ENCODE peak calls at places on chromosomes 6 and 20, in four cellular contexts. One of them, this sample, is unnamed.

GRCh38 chr6:35735452-35735851 is 1.4 kb upstream of the ARMC12 start:
- DNase-seq in IMR-90: no peak
- DNase-seq in K562: no peak
- DNase-seq in endothelial cell of umbilical vein: no peak
- DNase-seq in this sample: no peak

GRCh38 chr20:56171087-56172012 is 77.2 kb upstream of the MC3R start:
- DNase-seq in K562: no peak
- DNase-seq in IMR-90: no peak
- DNase-seq in endothelial cell of umbilical vein: no peak
- DNase-seq in this sample: no peak

GRCh38 chr6:28380381-28380780 is 19.2 kb downstream of the ZSCAN12 start:
- DNase-seq in IMR-90: no peak
- DNase-seq in endothelial cell of umbilical vein: no peak
- DNase-seq in K562: no peak
- DNase-seq in this sample: no peak

GRCh38 chr20:39960522-39961420 is 728.3 kb downstream of the MAFB start:
- DNase-seq in endothelial cell of umbilical vein: no peak
- DNase-seq in K562: no peak
- DNase-seq in IMR-90: no peak
- DNase-seq in this sample: no peak

GRCh38 chr20:45014671-45015415 is 48.5 kb downstream of the STK4 start:
- DNase-seq in K562: no peak
- DNase-seq in endothelial cell of umbilical vein: no peak
- DNase-seq in IMR-90: peak; percentile 12
- DNase-seq in this sample: peak; percentile 48

GRCh38 chr20:56426026-56426425 is 14.0 kb downstream of the CASS4 start:
- DNase-seq in IMR-90: no peak
- DNase-seq in K562: no peak
- DNase-seq in endothelial cell of umbilical vein: no peak
- DNase-seq in this sample: no peak

GRCh38 chr20:31966991-31967655 is 828 bp upstream of the XKR7 start:
- DNase-seq in K562: no peak
- DNase-seq in endothelial cell of umbilical vein: no peak
- DNase-seq in IMR-90: no peak
- DNase-seq in this sample: no peak

GRCh38 chr6:12598919-12599318 is 117.6 kb upstream of the PHACTR1 start:
- DNase-seq in endothelial cell of umbilical vein: no peak
- DNase-seq in IMR-90: no peak
- DNase-seq in K562: no peak
- DNase-seq in this sample: no peak

GRCh38 chr6:31977816-31978431 is 3.9 kb upstream of the C4A start:
- DNase-seq in IMR-90: no peak
- DNase-seq in endothelial cell of umbilical vein: no peak
- DNase-seq in K562: no peak
- DNase-seq in this sample: no peak

GRCh38 chr6:37954791-37955190 is 135.3 kb downstream of the ZFAND3 start:
- DNase-seq in IMR-90: no peak
- DNase-seq in K562: no peak
- DNase-seq in endothelial cell of umbilical vein: no peak
- DNase-seq in this sample: no peak

GRCh38 chr6:31792090-31792374 is 3.5 kb downstream of the VARS1 start:
- DNase-seq in endothelial cell of umbilical vein: no peak
- DNase-seq in IMR-90: no peak
- DNase-seq in K562: no peak
- DNase-seq in this sample: no peak

GRCh38 chr20:58514321-58515239 is 619 bp downstream of the APCDD1L start:
- DNase-seq in endothelial cell of umbilical vein: no peak
- DNase-seq in K562: no peak
- DNase-seq in IMR-90: peak; percentile 19
- DNase-seq in this sample: no peak

GRCh38 chr6:145749632-145750031 is 14.3 kb upstream of the EPM2A start:
- DNase-seq in K562: peak; percentile 79
- DNase-seq in IMR-90: peak; percentile 85
- DNase-seq in endothelial cell of umbilical vein: peak; percentile 62
- DNase-seq in this sample: no peak

GRCh38 chr6:136792945-136793289 is 640 bp upstream of the MAP3K5 start:
- DNase-seq in K562: peak; percentile 95
- DNase-seq in endothelial cell of umbilical vein: peak; percentile 89
- DNase-seq in IMR-90: peak; percentile 85
- DNase-seq in this sample: no peak

GRCh38 chr6:167350322-167350721 is 25.4 kb downstream of the TTLL2 start:
- DNase-seq in K562: no peak
- DNase-seq in endothelial cell of umbilical vein: no peak
- DNase-seq in IMR-90: no peak
- DNase-seq in this sample: no peak

GRCh38 chr6:33375143-33375649 is 16.4 kb upstream of the KIFC1 start:
- DNase-seq in IMR-90: peak; percentile 84
- DNase-seq in endothelial cell of umbilical vein: peak; percentile 32
- DNase-seq in K562: no peak
- DNase-seq in this sample: no peak

GRCh38 chr6:2931055-2931454 is 27.9 kb upstream of the SERPINB9 start:
- DNase-seq in IMR-90: no peak
- DNase-seq in endothelial cell of umbilical vein: no peak
- DNase-seq in K562: no peak
- DNase-seq in this sample: no peak

GRCh38 chr20:14622796-14623195 is 285.4 kb upstream of the FLRT3 start:
- DNase-seq in IMR-90: peak; percentile 2
- DNase-seq in K562: no peak
- DNase-seq in endothelial cell of umbilical vein: no peak
- DNase-seq in this sample: peak; percentile 44

GRCh38 chr20:49901588-49901987 is 13.7 kb downstream of the SPATA2 start:
- DNase-seq in IMR-90: no peak
- DNase-seq in endothelial cell of umbilical vein: no peak
- DNase-seq in K562: no peak
- DNase-seq in this sample: no peak

GRCh38 chr6:118485601-118486550 is 62.2 kb upstream of the PLN start:
- DNase-seq in IMR-90: peak; percentile 34
- DNase-seq in K562: no peak
- DNase-seq in endothelial cell of umbilical vein: no peak
- DNase-seq in this sample: no peak

GRCh38 chr6:11810039-11810541 is 31.5 kb upstream of the ADTRP start:
- DNase-seq in IMR-90: peak; percentile 79
- DNase-seq in K562: peak; percentile 80
- DNase-seq in endothelial cell of umbilical vein: peak; percentile 29
- DNase-seq in this sample: peak; percentile 46

GRCh38 chr6:147441751-147442150 is 66.7 kb upstream of the SAMD5 start:
- DNase-seq in endothelial cell of umbilical vein: no peak
- DNase-seq in K562: no peak
- DNase-seq in IMR-90: no peak
- DNase-seq in this sample: no peak

GRCh38 chr6:119974430-119975159 is 625.0 kb upstream of the MAN1A1 start:
- DNase-seq in IMR-90: no peak
- DNase-seq in endothelial cell of umbilical vein: no peak
- DNase-seq in K562: no peak
- DNase-seq in this sample: no peak

GRCh38 chr6:77880501-77880900 is 227.7 kb downstream of the MEI4 start:
- DNase-seq in K562: no peak
- DNase-seq in IMR-90: no peak
- DNase-seq in endothelial cell of umbilical vein: peak; percentile 17
- DNase-seq in this sample: no peak

GRCh38 chr20:17904027-17904426 is 64.6 kb downstream of the SNX5 start:
- DNase-seq in IMR-90: no peak
- DNase-seq in K562: no peak
- DNase-seq in endothelial cell of umbilical vein: no peak
- DNase-seq in this sample: no peak

GRCh38 chr20:14677455-14677854 is 340.0 kb upstream of the FLRT3 start:
- DNase-seq in K562: no peak
- DNase-seq in IMR-90: no peak
- DNase-seq in endothelial cell of umbilical vein: no peak
- DNase-seq in this sample: no peak

GRCh38 chr20:539848-540247 is 3.7 kb downstream of the CSNK2A1 start:
- DNase-seq in endothelial cell of umbilical vein: peak; percentile 73
- DNase-seq in K562: peak; percentile 25
- DNase-seq in IMR-90: peak; percentile 49
- DNase-seq in this sample: no peak

GRCh38 chr6:164108869-164109769 is 694.6 kb downstream of the QKI start:
- DNase-seq in K562: no peak
- DNase-seq in IMR-90: no peak
- DNase-seq in endothelial cell of umbilical vein: peak; percentile 17
- DNase-seq in this sample: no peak

GRCh38 chr6:53048431-53049195 is 16.6 kb upstream of the FBXO9 start:
- DNase-seq in endothelial cell of umbilical vein: peak; percentile 61
- DNase-seq in K562: no peak
- DNase-seq in IMR-90: peak; percentile 91
- DNase-seq in this sample: peak; percentile 40

GRCh38 chr6:152635949-152636674 is 1.1 kb downstream of the SYNE1 start:
- DNase-seq in IMR-90: peak; percentile 51
- DNase-seq in endothelial cell of umbilical vein: peak; percentile 10
- DNase-seq in K562: no peak
- DNase-seq in this sample: no peak

GRCh38 chr6:120844084-120844483 is 490.2 kb downstream of the TBC1D32 start:
- DNase-seq in endothelial cell of umbilical vein: no peak
- DNase-seq in IMR-90: no peak
- DNase-seq in K562: no peak
- DNase-seq in this sample: no peak

GRCh38 chr6:166752097-166752496 is 125.0 kb upstream of the RPS6KA2 start:
- DNase-seq in K562: no peak
- DNase-seq in endothelial cell of umbilical vein: no peak
- DNase-seq in IMR-90: no peak
- DNase-seq in this sample: no peak

GRCh38 chr6:45472383-45472782 is 94.6 kb upstream of the SUPT3H start:
- DNase-seq in K562: no peak
- DNase-seq in endothelial cell of umbilical vein: no peak
- DNase-seq in IMR-90: peak; percentile 51
- DNase-seq in this sample: no peak

GRCh38 chr6:19413323-19413722 is 423.8 kb upstream of the ID4 start:
- DNase-seq in K562: no peak
- DNase-seq in endothelial cell of umbilical vein: no peak
- DNase-seq in IMR-90: peak; percentile 27
- DNase-seq in this sample: no peak

GRCh38 chr6:48243071-48243470 is 132.1 kb upstream of the PTCHD4 start:
- DNase-seq in endothelial cell of umbilical vein: no peak
- DNase-seq in IMR-90: no peak
- DNase-seq in K562: no peak
- DNase-seq in this sample: no peak
- TF ChIP-seq CTCF in endothelial cell of umbilical vein: no peak
- TF ChIP-seq CTCF in IMR-90: no peak
- TF ChIP-seq CTCF in K562: no peak
- TF ChIP-seq CTCF in this sample: no peak

GRCh38 chr6:85017352-85017751 is 253.0 kb upstream of the TBX18 start:
- DNase-seq in IMR-90: no peak
- DNase-seq in K562: no peak
- DNase-seq in endothelial cell of umbilical vein: no peak
- DNase-seq in this sample: no peak

DNA sequence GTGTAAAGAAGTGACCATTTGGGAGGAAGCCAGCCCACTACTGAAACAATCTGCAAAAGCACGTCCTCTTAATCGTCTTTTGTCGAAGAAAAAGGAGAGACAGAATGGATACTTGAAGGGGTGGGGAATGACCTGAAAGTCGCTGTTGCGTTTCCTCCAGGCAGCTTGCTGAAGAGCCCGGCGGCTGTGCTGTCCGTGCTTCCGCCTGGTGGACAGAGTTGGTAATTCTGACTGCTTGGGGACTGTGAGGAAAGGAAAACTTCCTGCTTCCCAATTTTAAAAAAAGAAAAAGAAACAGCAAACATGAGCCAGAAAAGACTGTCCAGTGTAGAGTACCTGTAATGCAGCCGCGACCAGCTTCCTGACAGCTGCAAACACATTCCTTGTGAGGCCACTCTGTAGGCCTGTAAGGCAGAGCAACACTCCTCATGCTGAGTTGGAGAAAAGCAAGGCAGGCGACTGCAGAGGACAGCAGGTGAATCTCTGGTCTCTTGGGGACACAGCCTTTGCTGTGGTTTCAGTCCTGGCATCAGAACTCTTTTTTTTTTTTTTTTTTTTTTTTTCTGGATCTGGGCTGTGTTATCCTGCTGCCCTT is 251.1 kb upstream of the TBX18 start:
- DNase-seq in K562: peak; percentile 75
- DNase-seq in IMR-90: peak; percentile 42
- DNase-seq in endothelial cell of umbilical vein: peak; percentile 83
- DNase-seq in this sample: no peak
- H3K9me1 ChIP-seq in K562: no peaks in the 10 kb centered on the region
- H3K9me1 ChIP-seq in IMR-90: no peaks in the 10 kb centered on the region
- H3K9me1 ChIP-seq in endothelial cell of umbilical vein: no peaks in the 10 kb centered on the region
- H3K9me1 ChIP-seq in this sample: no peaks in the 10 kb centered on the region

DNA sequence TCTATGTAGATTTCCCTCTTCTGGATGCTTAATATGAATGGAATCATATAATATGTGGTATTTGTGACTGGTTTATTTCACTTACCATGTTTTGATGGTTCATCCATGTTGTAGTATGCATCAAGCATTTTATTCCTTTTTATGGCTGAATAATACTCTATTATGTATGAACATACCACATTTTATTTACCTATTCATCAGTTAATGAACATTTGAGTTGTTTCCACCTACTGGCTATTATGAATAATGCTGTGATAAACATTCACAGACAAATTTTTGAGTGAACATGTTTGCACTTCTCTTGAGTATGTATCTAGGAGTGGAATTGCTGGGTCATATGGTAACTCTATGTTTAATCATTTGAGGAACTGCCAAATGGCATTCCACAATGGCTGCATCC is 14.9 kb upstream of the ZNF451 start:
- DNase-seq in endothelial cell of umbilical vein: no peak
- DNase-seq in IMR-90: peak; percentile 11
- DNase-seq in K562: no peak
- DNase-seq in this sample: no peak
- TF ChIP-seq CTCF in endothelial cell of umbilical vein: no peak
- TF ChIP-seq CTCF in IMR-90: no peak
- TF ChIP-seq CTCF in K562: no peak
- TF ChIP-seq CTCF in this sample: no peak

GRCh38 chr20:52178691-52179090 is 12.9 kb downstream of the ZFP64 start:
- DNase-seq in endothelial cell of umbilical vein: no peak
- DNase-seq in IMR-90: no peak
- DNase-seq in K562: no peak
- DNase-seq in this sample: no peak

GRCh38 chr20:52179331-52180166 is 12.0 kb downstream of the ZFP64 start:
- DNase-seq in endothelial cell of umbilical vein: no peak
- DNase-seq in IMR-90: no peak
- DNase-seq in K562: no peak
- DNase-seq in this sample: no peak

GRCh38 chr20:52175840-52176239 is 15.7 kb downstream of the ZFP64 start:
- DNase-seq in K562: no peak
- DNase-seq in IMR-90: no peak
- DNase-seq in endothelial cell of umbilical vein: no peak
- DNase-seq in this sample: no peak

GRCh38 chr20:52180167-52180840 is 11.3 kb downstream of the ZFP64 start:
- DNase-seq in IMR-90: no peak
- DNase-seq in K562: no peak
- DNase-seq in endothelial cell of umbilical vein: no peak
- DNase-seq in this sample: no peak
- H3K9me1 ChIP-seq in IMR-90: peaks cover 6% of the 10 kb centered on the region
- H3K9me1 ChIP-seq in K562: no peaks in the 10 kb centered on the region
- H3K9me1 ChIP-seq in endothelial cell of umbilical vein: no peaks in the 10 kb centered on the region
- H3K9me1 ChIP-seq in this sample: no peaks in the 10 kb centered on the region